ENCODE peak calls at places on chromosomes 6 and 20, in six cellular contexts. E, C, R, J, B and Z are unnamed samples.

GRCh38 chr6:96723362-96723761 is 113.9 kb downstream of the GPR63 start:
- DNase-seq in E (no peak), C (no peak), R (no peak), J (no peak), B (no peak), Z (no peak)

GRCh38 chr20:57317789-57318371 is 11.7 kb upstream of the SPO11 start:
- DNase-seq in E (no peak), C (no peak), R (no peak), J (no peak), B (no peak), Z (no peak)

GRCh38 chr20:44389871-44390270 is 34.4 kb downstream of the HNF4A start:
- DNase-seq in E (no peak), C (no peak), R (no peak), J (no peak), B (no peak), Z (no peak)

GRCh38 chr6:110482774-110483400 is 6.5 kb upstream of the SLC22A16 start:
- DNase-seq in E (no peak), C (no peak), R (no peak), J (no peak), B (no peak), Z (no peak)

GRCh38 chr6:41058783-41059181 is 5.8 kb downstream of the APOBEC2 start:
- DNase-seq in E (no peak), C (no peak), R (no peak), J (no peak), B (no peak), Z (no peak)

GRCh38 chr6:166394036-166394892 is 11.5 kb upstream of the MPC1 start:
- DNase-seq in E (no peak), C (no peak), R (no peak), J (no peak), B (no peak), Z (no peak)

GRCh38 chr20:25676164-25676809 is 20.4 kb downstream of the ZNF337 start:
- DNase-seq in E (no peak), C (peak), R (no peak), J (no peak), B (no peak), Z (no peak)

GRCh38 chr6:82396964-82397761 is 33.5 kb downstream of the TPBG start:
- DNase-seq in E (no peak), C (peak), R (no peak), J (no peak), B (no peak), Z (no peak)

GRCh38 chr6:14141531-14141930 is 24.0 kb downstream of the CD83 start:
- DNase-seq in E (no peak), C (no peak), R (no peak), J (no peak), B (no peak), Z (no peak)

GRCh38 chr6:102981631-102982030 is 1588.1 kb downstream of the GRIK2 start:
- DNase-seq in E (no peak), C (no peak), R (no peak), J (no peak), B (no peak), Z (no peak)

GRCh38 chr6:160461641-160462040 is 113.5 kb downstream of the SLC22A3 start:
- DNase-seq in E (no peak), C (no peak), R (no peak), J (no peak), B (no peak), Z (no peak)

GRCh38 chr6:97240222-97240621 is 42.8 kb downstream of the MMS22L start:
- DNase-seq in E (no peak), C (peak), R (no peak), J (peak), B (no peak), Z (no peak)

GRCh38 chr20:53672484-53673129 is 79.0 kb upstream of the ZNF217 start:
- DNase-seq in E (no peak), C (no peak), R (no peak), J (no peak), B (no peak), Z (no peak)

GRCh38 chr6:100426241-100426640 is 38.5 kb downstream of the SIM1 start:
- DNase-seq in E (no peak), C (no peak), R (no peak), J (no peak), B (no peak), Z (no peak)

GRCh38 chr20:10352934-10353866 is 80.8 kb downstream of the MKKS start:
- DNase-seq in E (no peak), C (no peak), R (no peak), J (peak), B (no peak), Z (no peak)

GRCh38 chr6:111988926-111989325 is 65.0 kb upstream of the CCN6 start:
- DNase-seq in E (no peak), C (no peak), R (no peak), J (no peak), B (no peak), Z (no peak)

GRCh38 chr6:11789754-11790153 is 11.2 kb upstream of the ADTRP start:
- DNase-seq in E (no peak), C (no peak), R (no peak), J (no peak), B (no peak), Z (no peak)

GRCh38 chr6:113397229-113397628 is 459.9 kb upstream of the MARCKS start:
- DNase-seq in E (no peak), C (no peak), R (no peak), J (no peak), B (no peak), Z (no peak)

GRCh38 chr6:157715766-157716171 is 107.3 kb upstream of the SNX9 start:
- DNase-seq in E (no peak), C (peak), R (peak), J (no peak), B (no peak), Z (no peak)

GRCh38 chr6:137571854-137572253 is 77.7 kb upstream of the OLIG3 start:
- DNase-seq in E (peak), C (no peak), R (peak), J (peak), B (peak), Z (no peak)

GRCh38 chr6:143015300-143015706 is 45.4 kb upstream of the AIG1 start:
- DNase-seq in E (no peak), C (no peak), R (no peak), J (no peak), B (no peak), Z (no peak)

GRCh38 chr6:69915346-69915745 is 49.0 kb downstream of the COL19A1 start:
- DNase-seq in E (no peak), C (no peak), R (no peak), J (no peak), B (no peak), Z (no peak)

GRCh38 chr6:37130704-37131103 is 39.2 kb upstream of the PIM1 start:
- DNase-seq in E (no peak), C (no peak), R (no peak), J (no peak), B (no peak), Z (peak)

GRCh38 chr6:4125933-4126864 is 9.2 kb downstream of the ECI2 start:
- DNase-seq in E (no peak), C (peak), R (no peak), J (peak), B (no peak), Z (no peak)

GRCh38 chr20:6583134-6583738 is 184.2 kb upstream of the BMP2 start:
- DNase-seq in E (no peak), C (no peak), R (peak), J (no peak), B (no peak), Z (no peak)

GRCh38 chr6:81002126-81002525 is 750.4 kb downstream of the TENT5A start:
- DNase-seq in E (no peak), C (peak), R (no peak), J (no peak), B (no peak), Z (no peak)

GRCh38 chr20:60851826-60852704 is 400.0 kb upstream of the CDH4 start:
- DNase-seq in E (no peak), C (no peak), R (no peak), J (no peak), B (no peak), Z (no peak)

GRCh38 chr20:6469695-6470094 is 297.8 kb upstream of the BMP2 start:
- DNase-seq in E (no peak), C (no peak), R (no peak), J (no peak), B (no peak), Z (no peak)

GRCh38 chr20:58716476-58717277 is 24.1 kb downstream of the NPEPL1 start:
- DNase-seq in E (no peak), C (no peak), R (peak), J (no peak), B (no peak), Z (no peak)

GRCh38 chr6:141077355-141078333 is 1055.1 kb upstream of the GJE1 start:
- DNase-seq in E (peak), C (no peak), R (no peak), J (no peak), B (no peak), Z (no peak)

GRCh38 chr20:6831461-6831860 is 64.0 kb downstream of the BMP2 start:
- DNase-seq in E (no peak), C (no peak), R (no peak), J (no peak), B (no peak), Z (no peak)

GRCh38 chr6:113530769-113531168 is 326.4 kb upstream of the MARCKS start:
- DNase-seq in E (no peak), C (peak), R (no peak), J (no peak), B (no peak), Z (no peak)

GRCh38 chr20:37393196-37393862 is 47.4 kb downstream of the SRC start:
- DNase-seq in E (no peak), C (no peak), R (peak), J (no peak), B (no peak), Z (no peak)

GRCh38 chr6:147654103-147654845 is 145.8 kb downstream of the SAMD5 start:
- DNase-seq in E (no peak), C (no peak), R (no peak), J (no peak), B (no peak), Z (no peak)

GRCh38 chr6:168557512-168557911 is 116.5 kb downstream of the SMOC2 start:
- DNase-seq in E (no peak), C (no peak), R (no peak), J (no peak), B (no peak), Z (no peak)

GRCh38 chr6:135830971-135831370 is 20.5 kb upstream of the PDE7B start:
- DNase-seq in E (no peak), C (no peak), R (no peak), J (no peak), B (no peak), Z (no peak)